ENCODE peak calls at places on chromosomes 16 and 17, in ten cellular contexts. M is tibial artery; D is CD8-positive, alpha-beta T cell; C is PC-3; K is psoas muscle; S is A549; J is RWPE1; Q is breast epithelium; I is astrocyte; W is OCI-LY7. N is an unnamed sample.

GRCh38 chr16:82037666-82038065 is 2.6 kb downstream of the HSD17B2 start:
- DNase-seq in M (no peak), D (no peak), C (no peak), K (no peak), S (no peak), J (no peak), Q (no peak), I (no peak), W (no peak), N (no peak)

GRCh38 chr16:11401161-11402050 is 56.1 kb downstream of the RMI2 start:
- DNase-seq in M (peak), D (no peak), C (peak), K (peak), S (no peak), J (no peak), Q (no peak), I (no peak), W (no peak), N (peak)

GRCh38 chr16:85029981-85030381 is 2.4 kb downstream of the KIAA0513 start:
- DNase-seq in M (no peak), D (no peak), C (peak), K (no peak), S (no peak), J (no peak), Q (no peak), I (no peak), W (no peak), N (peak)

GRCh38 chr17:49521521-49522185 is 26.6 kb downstream of the NGFR start:
- DNase-seq in M (no peak), D (no peak), C (no peak), K (no peak), S (no peak), J (no peak), Q (no peak), I (no peak), W (no peak), N (no peak)

GRCh38 chr17:35087731-35088646 is 24.5 kb upstream of the RFFL start:
- DNase-seq in M (peak), D (peak), C (peak), K (peak), S (peak), J (no peak), Q (peak), I (no peak), W (peak), N (peak)

GRCh38 chr17:13337864-13338371 is 263.8 kb downstream of the HS3ST3A1 start:
- DNase-seq in M (no peak), D (no peak), C (peak), K (no peak), S (peak), J (peak), Q (no peak), I (peak), W (peak), N (no peak)

GRCh38 chr17:3027786-3028532 is 35.4 kb downstream of the OR1D5 start:
- DNase-seq in M (no peak), D (no peak), C (no peak), K (peak), S (no peak), J (no peak), Q (no peak), I (no peak), W (no peak), N (no peak)

GRCh38 chr17:54353789-54354525 is 531.2 kb downstream of the KIF2B start:
- DNase-seq in M (no peak), D (no peak), C (no peak), K (no peak), S (no peak), J (no peak), Q (no peak), I (no peak), W (no peak), N (no peak)

GRCh38 chr17:37476431-37477130 is 13.1 kb upstream of the DUSP14 start:
- DNase-seq in M (no peak), D (no peak), C (peak), K (no peak), S (peak), J (peak), Q (no peak), I (no peak), W (no peak), N (no peak)

GRCh38 chr16:1674751-1675664 is 3.1 kb upstream of the JPT2 start:
- DNase-seq in M (no peak), D (no peak), C (peak), K (no peak), S (no peak), J (peak), Q (no peak), I (peak), W (no peak), N (no peak)

GRCh38 chr16:50188619-50189136 is 35.6 kb downstream of the TENT4B start:
- DNase-seq in M (no peak), D (no peak), C (peak), K (no peak), S (no peak), J (no peak), Q (no peak), I (no peak), W (no peak), N (no peak)

GRCh38 chr16:11914759-11915643 is 755 bp downstream of the GSPT1 start:
- DNase-seq in M (no peak), D (peak), C (peak), K (peak), S (peak), J (no peak), Q (no peak), I (peak), W (peak), N (peak)

GRCh38 chr16:1920727-1921155 is 2.5 kb upstream of the HS3ST6 start:
- DNase-seq in M (no peak), D (no peak), C (peak), K (no peak), S (peak), J (no peak), Q (no peak), I (no peak), W (peak), N (peak)

GRCh38 chr17:64658931-64659330 is 3.2 kb downstream of the SMURF2 start:
- DNase-seq in M (no peak), D (no peak), C (peak), K (no peak), S (peak), J (no peak), Q (no peak), I (peak), W (no peak), N (no peak)

GRCh38 chr16:57889111-57889510 is 81.8 kb downstream of the CNGB1 start:
- DNase-seq in M (no peak), D (no peak), C (no peak), K (no peak), S (no peak), J (no peak), Q (no peak), I (no peak), W (no peak), N (no peak)

GRCh38 chr16:68040506-68041288 is 17.6 kb downstream of the DUS2 start:
- DNase-seq in M (peak), D (peak), C (peak), K (peak), S (peak), J (peak), Q (peak), I (peak), W (peak), N (peak)

GRCh38 chr16:64445245-64445644 is 676.6 kb downstream of the CDH11 start:
- DNase-seq in M (no peak), D (no peak), C (no peak), K (no peak), S (no peak), J (no peak), Q (no peak), I (no peak), W (no peak), N (no peak)

GRCh38 chr17:19494961-19495806 is 38.5 kb upstream of the SLC47A1 start:
- DNase-seq in M (peak), D (no peak), C (no peak), K (no peak), S (no peak), J (no peak), Q (peak), I (no peak), W (no peak), N (no peak)

GRCh38 chr17:3526971-3527370 is 30.6 kb downstream of the TRPV3 start:
- DNase-seq in M (peak), D (no peak), C (no peak), K (no peak), S (no peak), J (no peak), Q (no peak), I (no peak), W (no peak), N (no peak)

GRCh38 chr17:21245703-21246102 is 7.5 kb downstream of the NATD1 start:
- DNase-seq in M (no peak), D (no peak), C (no peak), K (peak), S (no peak), J (no peak), Q (no peak), I (no peak), W (peak), N (no peak)

GRCh38 chr16:57235128-57236092 is 9.6 kb upstream of the ARL2BP start:
- DNase-seq in M (no peak), D (no peak), C (peak), K (no peak), S (no peak), J (peak), Q (no peak), I (peak), W (peak), N (no peak)

GRCh38 chr16:80899804-80900592 is 95.6 kb upstream of the CDYL2 start:
- DNase-seq in M (peak), D (no peak), C (peak), K (peak), S (peak), J (no peak), Q (peak), I (peak), W (no peak), N (peak)

GRCh38 chr17:57955183-57955952 is at the start of gene CUEDC1:
- DNase-seq in M (peak), D (peak), C (peak), K (peak), S (peak), J (peak), Q (peak), I (no peak), W (peak), N (peak)

GRCh38 chr16:73399486-73399885 is 351.6 kb upstream of the ZFHX3 start:
- DNase-seq in M (no peak), D (no peak), C (no peak), K (no peak), S (no peak), J (no peak), Q (no peak), I (no peak), W (no peak), N (no peak)

GRCh38 chr17:57986841-57987581 is 1.0 kb downstream of the VEZF1 start:
- DNase-seq in M (peak), D (peak), C (peak), K (peak), S (peak), J (no peak), Q (no peak), I (peak), W (no peak), N (peak)

GRCh38 chr16:68370921-68371651 is 60.3 kb downstream of the PRMT7 start:
- DNase-seq in M (no peak), D (peak), C (no peak), K (no peak), S (no peak), J (no peak), Q (no peak), I (no peak), W (peak), N (peak)

GRCh38 chr17:59311051-59311468 is 20.4 kb upstream of the YPEL2 start:
- DNase-seq in M (no peak), D (peak), C (peak), K (no peak), S (peak), J (peak), Q (no peak), I (peak), W (peak), N (no peak)

GRCh38 chr16:58084635-58085034 is 44.5 kb downstream of the CFAP20 start:
- DNase-seq in M (no peak), D (no peak), C (no peak), K (no peak), S (no peak), J (no peak), Q (no peak), I (no peak), W (no peak), N (no peak)

GRCh38 chr16:73000020-73000906 is 47.7 kb downstream of the ZFHX3 start:
- DNase-seq in M (peak), D (no peak), C (peak), K (peak), S (no peak), J (no peak), Q (no peak), I (peak), W (no peak), N (no peak)

GRCh38 chr17:46194393-46195216 is 1.4 kb upstream of the KANSL1 start:
- DNase-seq in M (no peak), D (peak), C (peak), K (no peak), S (peak), J (peak), Q (no peak), I (no peak), W (peak), N (no peak)

GRCh38 chr16:55480228-55480655 is 1.2 kb downstream of the MMP2 start:
- DNase-seq in M (peak), D (no peak), C (peak), K (peak), S (no peak), J (no peak), Q (peak), I (peak), W (no peak), N (peak)

GRCh38 chr16:3938471-3938842 is 57.9 kb upstream of the CREBBP start:
- DNase-seq in M (no peak), D (no peak), C (no peak), K (no peak), S (no peak), J (no peak), Q (no peak), I (no peak), W (no peak), N (no peak)

GRCh38 chr17:67210915-67211314 is 34.1 kb downstream of the HELZ start:
- DNase-seq in M (no peak), D (no peak), C (no peak), K (no peak), S (no peak), J (no peak), Q (no peak), I (no peak), W (no peak), N (no peak)

GRCh38 chr17:67215991-67216421 is 29.0 kb downstream of the HELZ start:
- DNase-seq in M (no peak), D (no peak), C (no peak), K (no peak), S (no peak), J (no peak), Q (no peak), I (no peak), W (no peak), N (no peak)

GRCh38 chr17:67212231-67212630 is 32.8 kb downstream of the HELZ start:
- DNase-seq in M (no peak), D (no peak), C (no peak), K (no peak), S (no peak), J (no peak), Q (no peak), I (no peak), W (no peak), N (no peak)

GRCh38 chr17:67211742-67212141 is 33.3 kb downstream of the HELZ start:
- DNase-seq in M (no peak), D (no peak), C (no peak), K (no peak), S (no peak), J (peak), Q (no peak), I (no peak), W (no peak), N (no peak)

GRCh38 chr17:67212716-67213417 is 32.1 kb downstream of the HELZ start:
- DNase-seq in M (no peak), D (no peak), C (peak), K (no peak), S (no peak), J (no peak), Q (no peak), I (peak), W (no peak), N (no peak)
- H3K27ac ChIP-seq in M (no peak), D (no peak), C (no peak), K (no peak), S (no peak), J (peak), Q (peak), I (peak), W (no peak), N (no peak)

DNA sequence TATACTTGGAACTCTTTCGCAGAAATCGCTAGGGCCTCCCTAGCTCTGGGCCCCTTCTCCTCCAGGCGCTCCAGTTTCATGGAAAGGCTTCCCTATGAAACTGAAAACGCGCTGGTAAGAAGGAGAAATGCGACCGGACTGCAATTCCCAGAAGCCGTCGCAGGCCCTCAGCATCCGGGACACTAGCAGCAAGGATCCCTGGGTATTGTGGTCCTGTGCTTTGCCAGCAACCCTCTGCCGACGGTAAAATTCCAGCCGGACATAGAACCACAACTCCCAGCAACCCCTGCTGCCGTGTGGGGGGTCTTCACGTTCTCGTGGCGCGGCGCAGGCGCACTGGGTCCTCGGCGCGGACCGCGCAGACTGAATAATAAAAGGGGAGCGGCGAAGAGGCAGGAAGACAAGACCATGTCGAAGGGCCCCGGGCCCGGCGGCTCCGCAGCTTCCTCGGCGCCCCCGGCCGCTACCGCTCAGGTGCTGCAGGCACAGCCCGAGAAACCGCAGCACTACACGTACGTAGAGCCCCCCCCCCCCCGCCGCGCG is at the start of gene UNK:
- DNase-seq in M (peak), D (peak), C (peak), K (peak), S (peak), J (peak), Q (peak), I (peak), W (peak), N (peak)
- TF ChIP-seq CTCF in M (no peak), D (no peak), C (no peak), K (no peak), S (no peak), J (no peak), Q (peak), I (no peak), W (no peak), N (no peak)

DNA sequence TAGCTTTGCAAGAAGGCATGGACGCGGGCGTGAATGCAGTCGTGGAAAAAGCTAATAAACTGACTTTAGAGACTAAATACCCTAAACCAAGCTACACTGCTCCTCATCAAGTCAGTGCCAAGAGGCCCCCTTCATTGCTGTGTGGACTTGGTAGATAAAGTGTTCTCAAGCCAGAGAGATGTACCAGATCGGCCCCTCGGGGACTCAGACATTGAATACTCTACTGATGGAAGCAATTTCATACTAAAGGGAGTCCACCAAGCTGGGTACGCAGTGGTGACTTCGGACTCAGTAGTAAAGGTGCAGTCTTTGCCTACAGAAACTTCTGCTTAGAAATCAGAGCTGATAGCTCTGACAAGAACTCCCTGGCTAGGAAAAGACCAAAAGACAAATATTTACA is 8.8 kb downstream of the POLR3K start:
- DNase-seq in M (no peak), D (no peak), C (no peak), K (no peak), S (no peak), J (no peak), Q (peak), I (no peak), W (no peak), N (no peak)
- H3K27ac ChIP-seq in M (no peak), D (no peak), C (no peak), K (no peak), S (no peak), J (no peak), Q (no peak), I (no peak), W (no peak), N (no peak)

GRCh38 chr17:5661486-5662125 is 77.3 kb upstream of the NLRP1 start:
- DNase-seq in M (peak), D (no peak), C (no peak), K (no peak), S (no peak), J (no peak), Q (no peak), I (no peak), W (no peak), N (no peak)
- TF ChIP-seq CTCF in M (no peak), D (no peak), C (no peak), K (no peak), S (no peak), J (no peak), Q (no peak), I (no peak), W (no peak), N (no peak)

DNA sequence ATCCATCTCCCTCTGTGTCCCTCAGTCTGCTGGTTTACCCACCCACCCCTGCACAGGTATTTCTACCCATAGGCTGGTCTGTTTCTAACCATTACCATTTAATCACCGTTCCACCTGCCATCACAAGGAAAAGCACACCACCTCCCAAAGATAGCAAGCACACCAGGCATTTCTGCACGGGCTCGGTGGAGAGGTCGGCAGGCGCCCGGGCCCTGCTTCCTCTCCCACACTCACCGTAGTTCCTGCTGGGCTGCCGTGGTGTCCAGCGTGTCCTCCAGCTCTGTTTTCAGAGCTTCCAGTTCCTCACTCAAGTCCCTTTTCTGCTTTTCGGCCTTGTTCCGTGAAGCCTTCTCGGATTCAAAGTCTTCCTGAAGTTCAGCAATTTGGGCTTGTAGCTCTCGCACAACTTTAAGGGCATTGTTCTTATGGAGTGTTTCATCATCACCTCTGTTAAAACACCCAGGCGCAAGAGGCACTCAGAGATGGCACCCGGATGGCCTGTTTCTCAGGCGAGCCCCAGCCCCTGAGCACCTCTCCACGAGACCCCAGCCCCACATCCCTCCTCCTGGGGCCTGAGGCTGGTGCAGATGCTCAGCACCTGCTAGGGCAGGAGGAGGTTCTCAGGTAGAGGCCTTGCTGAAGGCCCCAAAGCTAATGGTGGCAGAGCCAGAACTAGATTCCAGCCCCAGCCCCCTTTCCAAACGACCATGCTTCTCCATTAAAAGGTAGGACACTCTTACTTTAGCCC is 69.0 kb downstream of the NDEL1 start:
- DNase-seq in M (no peak), D (no peak), C (no peak), K (no peak), S (no peak), J (no peak), Q (no peak), I (no peak), W (no peak), N (no peak)
- H3K27ac ChIP-seq in M (peak), D (no peak), C (no peak), K (no peak), S (no peak), J (no peak), Q (no peak), I (no peak), W (no peak), N (no peak)